ENCODE peak calls at places on chromosomes 4 and X, in five cellular contexts. Z is hepatocyte, S is neural crest cell, G is transverse colon, M is GM23338. T is an unnamed sample.

GRCh38 chr4:70715097-70715496 is 6.7 kb upstream of the RUFY3 start:
- DNase-seq in Z (no peak), G (no peak), S (no peak), M (no peak), T (no peak)

GRCh38 chrX:154991039-154991438 is 31.5 kb downstream of the F8 start:
- DNase-seq in M (no peak), Z (no peak), G (no peak), S (no peak), T (no peak)

GRCh38 chr4:72376901-72377300 is 192.1 kb downstream of the ADAMTS3 start:
- DNase-seq in S (no peak), G (no peak), Z (no peak), M (no peak), T (no peak)

GRCh38 chrX:14963447-14964236 is 90.4 kb downstream of the MOSPD2 start:
- DNase-seq in G (no peak), S (no peak), Z (no peak), M (no peak), T (no peak)

GRCh38 chrX:134460005-134460860 is at the start of gene HPRT1:
- DNase-seq in Z (peak; percentile 88), S (peak; percentile 60), G (peak; percentile 87), M (peak; percentile 75), T (peak; percentile 62)

GRCh38 chr4:37008199-37008598 is 236.3 kb upstream of the NWD2 start:
- DNase-seq in G (peak; percentile 69), S (no peak), M (no peak), Z (peak; percentile 71), T (no peak)

GRCh38 chr4:83114576-83114975 is at the start of gene PLAC8:
- DNase-seq in G (peak; percentile 73), S (no peak), Z (peak; percentile 51), M (peak; percentile 34), T (no peak)

GRCh38 chrX:31679861-31680260 is 608.0 kb upstream of the FTHL17 start:
- DNase-seq in M (no peak), Z (no peak), S (no peak), G (no peak), T (no peak)

GRCh38 chrX:149255860-149256259 is 249.2 kb downstream of the IDS start:
- DNase-seq in Z (no peak), G (no peak), M (no peak), S (no peak), T (no peak)

GRCh38 chrX:116289592-116289991 is 119.0 kb downstream of the AGTR2 start:
- DNase-seq in S (no peak), G (no peak), M (no peak), Z (no peak), T (no peak)

GRCh38 chr4:34814266-34814665 is 1430.0 kb downstream of the ARAP2 start:
- DNase-seq in M (no peak), G (no peak), Z (no peak), S (no peak), T (no peak)

GRCh38 chrX:140967036-140967435 is 35.4 kb upstream of the SPANXB1 start:
- DNase-seq in S (no peak), M (no peak), G (no peak), Z (no peak), T (no peak)

GRCh38 chr4:147550626-147551250 is 66.5 kb upstream of the TMEM184C start:
- DNase-seq in G (no peak), Z (no peak), M (no peak), S (no peak), T (no peak)

GRCh38 chrX:44011505-44011904 is 38.3 kb upstream of the NDP start:
- DNase-seq in S (no peak), G (no peak), M (no peak), Z (no peak), T (no peak)

GRCh38 chr4:161121451-161121850 is 1042.3 kb downstream of the FSTL5 start:
- DNase-seq in S (no peak), Z (no peak), M (no peak), G (no peak), T (no peak)

GRCh38 chr4:13445841-13446790 is 38.0 kb downstream of the RAB28 start:
- DNase-seq in G (no peak), Z (peak; percentile 40), S (no peak), M (peak; percentile 87), T (no peak)

GRCh38 chr4:28723371-28723770 is 1862.7 kb downstream of the STIM2 start:
- DNase-seq in M (no peak), S (no peak), G (no peak), Z (no peak), T (no peak)

GRCh38 chrX:39891781-39892180 is 206.0 kb downstream of the BCOR start:
- DNase-seq in G (no peak), Z (no peak), S (no peak), M (no peak), T (no peak)

GRCh38 chr4:21678711-21679110 is 269.9 kb downstream of the KCNIP4 start:
- DNase-seq in Z (no peak), S (no peak), G (no peak), M (no peak), T (no peak)

GRCh38 chr4:119170195-119170594 is 34.6 kb downstream of the MYOZ2 start:
- DNase-seq in Z (no peak), M (no peak), G (no peak), S (no peak), T (no peak)
- TF ChIP-seq CTCF in Z (no peak), M (peak; percentile 29), G (no peak), S (no peak), T (no peak)

DNA sequence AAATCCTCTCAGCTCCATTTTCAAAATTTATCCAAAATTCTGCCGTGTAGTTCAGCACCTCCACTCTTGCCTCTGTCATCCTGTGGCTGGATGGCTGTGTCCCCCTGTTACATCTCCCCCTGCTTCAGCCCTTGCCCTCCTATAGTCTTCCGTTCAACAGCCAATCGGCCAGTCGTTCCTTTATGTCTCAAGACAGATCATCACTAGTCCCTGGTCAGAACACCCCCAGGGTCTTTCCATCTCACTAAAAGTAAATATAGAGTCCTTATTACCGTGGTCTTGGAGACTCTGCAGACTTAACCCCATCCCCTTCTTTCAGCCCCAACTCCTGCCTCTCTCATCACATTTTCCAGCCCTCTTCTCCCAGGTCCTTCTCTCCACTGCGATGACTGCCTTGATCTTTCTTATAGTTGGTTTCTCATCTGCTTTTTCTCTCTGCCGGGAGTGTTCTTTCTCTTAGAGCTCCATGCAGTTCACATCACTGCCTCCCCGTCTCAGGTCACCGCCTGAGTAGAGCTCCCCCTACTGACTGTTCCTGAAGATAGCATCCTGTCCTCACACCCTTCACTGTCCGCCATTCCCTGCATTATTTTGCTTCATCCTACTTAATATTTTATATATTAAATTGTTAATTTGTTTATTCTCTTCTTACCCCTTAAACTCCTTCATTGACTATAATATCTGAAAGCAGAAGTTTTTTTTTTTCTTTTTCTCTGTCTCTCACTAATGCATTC is 736.9 kb upstream of the MAGEB2 start:
- DNase-seq in Z (peak; percentile 54), S (peak; percentile 23), M (peak; percentile 60), G (peak; percentile 16), T (no peak)
- TF ChIP-seq CTCF in Z (peak; percentile 47), S (peak; percentile 83), M (peak; percentile 61), G (peak; percentile 35), T (no peak)

DNA sequence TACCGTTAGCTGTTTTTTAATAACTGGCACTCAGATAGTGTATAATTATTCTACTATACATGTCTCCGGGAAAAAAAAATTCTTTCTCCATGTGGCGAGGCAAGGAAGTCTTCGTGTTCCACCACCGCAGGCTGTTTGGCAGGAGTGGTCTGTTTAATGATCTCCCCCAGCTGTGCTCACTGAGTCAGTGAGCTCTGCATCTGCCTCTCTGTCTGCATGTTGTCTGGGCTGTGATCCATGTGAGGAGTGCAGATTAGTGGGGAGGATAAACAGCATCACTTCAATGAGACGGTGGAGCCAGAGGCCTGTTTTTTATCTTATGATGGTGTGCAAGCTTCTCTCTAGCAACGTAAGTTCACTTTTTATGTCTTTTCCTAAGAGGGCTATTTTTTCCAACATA is 69.8 kb downstream of the RPS3A start:
- DNase-seq in M (no peak), Z (peak; percentile 80), G (peak; percentile 62), S (no peak), T (no peak)
- TF ChIP-seq CTCF in M (no peak), Z (no peak), G (no peak), S (no peak), T (no peak)

DNA sequence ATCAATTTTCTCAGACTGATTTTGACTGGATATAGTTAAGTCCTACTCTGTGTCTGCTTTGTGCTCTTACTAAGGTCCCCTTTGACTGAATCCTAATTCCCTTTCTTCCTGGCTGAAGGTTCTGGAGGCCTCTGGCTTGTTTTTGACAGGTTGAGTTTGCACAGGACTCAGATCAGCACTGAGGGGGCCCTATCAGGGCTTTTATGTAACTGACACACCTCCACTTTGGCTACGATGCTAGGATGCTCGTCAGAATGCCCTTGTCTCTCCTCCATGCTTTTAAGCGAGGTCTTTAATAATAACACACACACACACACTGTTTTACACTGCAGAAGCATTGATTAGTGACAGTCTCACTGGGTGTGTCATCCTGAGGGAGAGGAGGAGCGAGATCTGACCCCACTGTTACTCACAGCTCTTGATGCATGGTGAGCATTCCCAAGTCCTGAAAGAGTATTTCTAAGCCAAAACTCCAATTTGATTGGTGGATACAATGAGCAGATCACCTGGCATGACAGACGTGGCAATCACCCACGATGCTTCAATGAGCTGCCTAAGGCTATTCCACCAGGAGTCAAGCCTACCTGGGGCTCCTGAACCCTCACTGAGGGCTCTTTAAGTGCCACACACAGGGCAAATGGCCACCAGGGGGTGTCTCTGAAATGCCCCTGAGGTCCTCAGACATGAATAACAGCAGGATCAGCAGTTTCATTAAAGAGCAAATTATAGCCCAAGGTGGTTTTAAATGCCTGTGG is 130.4 kb upstream of the CPEB2 start:
- DNase-seq in M (peak; percentile 72), Z (no peak), G (peak; percentile 27), S (no peak), T (no peak)
- TF ChIP-seq CTCF in M (peak; percentile 67), Z (peak; percentile 16), G (peak; percentile 9), S (peak; percentile 48), T (no peak)

GRCh38 chr4:80619070-80619674 is 283.6 kb downstream of the CFAP299 start:
- DNase-seq in S (no peak), M (peak; percentile 35), Z (no peak), G (no peak), T (no peak)
- TF ChIP-seq CTCF in S (peak; percentile 64), M (peak; percentile 56), Z (peak; percentile 33), G (peak; percentile 25), T (no peak)

GRCh38 chrX:51853251-51853650 is 40.2 kb upstream of the MAGED1 start:
- DNase-seq in S (no peak), Z (no peak), M (peak; percentile 5), G (no peak), T (no peak)
- TF ChIP-seq CTCF in S (no peak), Z (no peak), M (no peak), G (no peak), T (no peak)

GRCh38 chr4:110183643-110184042 is 14.8 kb downstream of the ELOVL6 start:
- DNase-seq in Z (no peak), M (no peak), S (no peak), G (no peak), T (no peak)
- TF ChIP-seq CTCF in Z (no peak), M (no peak), S (no peak), G (no peak), T (no peak)

GRCh38 chr4:4852591-4853362 is 6.7 kb upstream of the MSX1 start:
- DNase-seq in M (peak; percentile 84), G (no peak), Z (peak; percentile 78), S (peak; percentile 57), T (no peak)
- TF ChIP-seq CTCF in M (peak; percentile 42), G (no peak), Z (peak; percentile 37), S (peak; percentile 53), T (no peak)

GRCh38 chrX:94107981-94108380 is 434.0 kb downstream of the FAM133A start:
- DNase-seq in G (no peak), Z (peak; percentile 6), S (no peak), M (peak; percentile 1), T (no peak)
- TF ChIP-seq CTCF in G (no peak), Z (peak; percentile 60), S (peak; percentile 52), M (peak; percentile 40), T (no peak)